ENCODE peak calls at places on chromosomes 16 and 17, in five cellular contexts. J is psoas muscle, E is EH, Q is colonic mucosa, M is NCI-H1436. W is an unnamed sample.

GRCh38 chr17:45384800-45385262 is 47.8 kb downstream of the ARHGAP27 start:
- DNase-seq in J (no peak), M (no peak), Q (no peak), E (no peak), W (no peak)

GRCh38 chr16:70644763-70645597 is 1.4 kb upstream of the IL34 start:
- DNase-seq in E (no peak), J (no peak), M (no peak), Q (no peak), W (no peak)

GRCh38 chr16:74740795-74741304 is 33.8 kb downstream of the FA2H start:
- DNase-seq in Q (peak), J (peak), E (peak), M (no peak), W (peak)

GRCh38 chr16:24980077-24980793 is 34.9 kb downstream of the ARHGAP17 start:
- DNase-seq in E (peak), Q (no peak), J (peak), M (no peak), W (no peak)

GRCh38 chr16:29811896-29812665 is at the start of gene PRRT2:
- DNase-seq in E (peak), M (peak), J (peak), Q (peak), W (peak)

GRCh38 chr17:70324031-70324430 is 154.7 kb downstream of the KCNJ2 start:
- DNase-seq in J (no peak), E (no peak), M (no peak), Q (no peak), W (no peak)

GRCh38 chr17:79838541-79839274 is 532 bp downstream of the CBX4 start:
- DNase-seq in Q (peak), E (peak), M (peak), J (peak), W (peak)

GRCh38 chr17:32873114-32873513 is 3.8 kb downstream of the MYO1D start:
- DNase-seq in M (no peak), E (no peak), J (no peak), Q (no peak), W (no peak)

GRCh38 chr16:57023541-57024249 is 34.3 kb downstream of the NLRC5 start:
- DNase-seq in J (no peak), M (no peak), Q (no peak), E (no peak), W (no peak)

GRCh38 chr16:9489823-9490467 is 398.5 kb downstream of the HAPSTR1 start:
- DNase-seq in Q (no peak), E (no peak), M (no peak), J (no peak), W (peak)

GRCh38 chr17:19334331-19334730 is 28.2 kb downstream of the B9D1 start:
- DNase-seq in M (no peak), J (peak), Q (no peak), E (no peak), W (no peak)

GRCh38 chr16:66617728-66618127 is 13.2 kb downstream of the CMTM3 start:
- DNase-seq in M (no peak), J (no peak), Q (no peak), E (no peak), W (peak)

GRCh38 chr17:78379134-78379497 is 667 bp downstream of the PGS1 start:
- DNase-seq in Q (no peak), J (no peak), E (peak), M (no peak), W (peak)

GRCh38 chr17:39664581-39665561 is at the start of gene TCAP:
- DNase-seq in Q (no peak), J (peak), E (no peak), M (no peak), W (no peak)